ENCODE peak calls at places on chromosome 12, in five cellular contexts. P, V, N, C and U are unnamed samples.

GRCh38 chr12:62284749-62285148 is 24.5 kb downstream of the USP15 start:
- DNase-seq in P (no peak), N (no peak), V (no peak), C (no peak), U (no peak)

GRCh38 chr12:121465921-121466799 is 66.2 kb downstream of the RNF34 start:
- DNase-seq in C (no peak), N (peak), V (no peak), P (no peak), U (peak)

GRCh38 chr12:93886533-93887511 is 209.6 kb downstream of the CRADD start:
- DNase-seq in V (no peak), C (no peak), N (no peak), P (no peak), U (no peak)

GRCh38 chr12:68157295-68157871 is 2.2 kb downstream of the IFNG start:
- DNase-seq in N (no peak), P (no peak), V (no peak), C (no peak), U (no peak)

GRCh38 chr12:109053382-109054123 is 1.2 kb downstream of the USP30 start:
- DNase-seq in N (no peak), C (no peak), V (no peak), P (peak), U (no peak)

GRCh38 chr12:102407776-102408486 is 72.4 kb downstream of the IGF1 start:
- DNase-seq in C (no peak), V (no peak), N (no peak), P (no peak), U (no peak)

GRCh38 chr12:21941522-21942376 is 523 bp upstream of the ABCC9 start:
- DNase-seq in C (peak), V (no peak), N (peak), P (peak), U (peak)

GRCh38 chr12:79747274-79747673 is 56.5 kb upstream of the PAWR start:
- DNase-seq in V (no peak), N (no peak), P (no peak), C (no peak), U (no peak)

GRCh38 chr12:50059440-50060119 is 2.2 kb downstream of the ASIC1 start:
- DNase-seq in N (no peak), P (no peak), V (no peak), C (no peak), U (no peak)

GRCh38 chr12:89179983-89180382 is 172.3 kb downstream of the DUSP6 start:
- DNase-seq in C (peak), P (no peak), N (no peak), V (peak), U (peak)

GRCh38 chr12:16605666-16606116 is 271 bp downstream of the LMO3 start:
- DNase-seq in V (no peak), N (peak), P (no peak), C (no peak), U (peak)

GRCh38 chr12:32072102-32072501 is 34.5 kb upstream of the BICD1 start:
- DNase-seq in V (no peak), N (no peak), C (no peak), P (no peak), U (no peak)

GRCh38 chr12:92134638-92135274 is 10.9 kb downstream of the BTG1 start:
- DNase-seq in P (no peak), N (no peak), V (no peak), C (no peak), U (peak)

GRCh38 chr12:75483411-75483810 is 2.9 kb downstream of the GLIPR1 start:
- DNase-seq in V (no peak), P (no peak), N (no peak), C (no peak), U (no peak)

GRCh38 chr12:57864811-57865751 is 18.6 kb upstream of the CTDSP2 start:
- DNase-seq in N (peak), C (peak), P (peak), V (peak), U (peak)

GRCh38 chr12:130955238-130955816 is 1.6 kb downstream of the ADGRD1 start:
- DNase-seq in V (no peak), C (no peak), N (peak), P (no peak), U (no peak)

GRCh38 chr12:47811581-47812484 is 7.9 kb downstream of the HDAC7 start:
- DNase-seq in P (peak), V (peak), N (no peak), C (peak), U (peak)

GRCh38 chr12:17264603-17265002 is 658.6 kb upstream of the LMO3 start:
- DNase-seq in N (no peak), P (no peak), C (no peak), V (no peak), U (no peak)

GRCh38 chr12:6919588-6919987 is 5.2 kb downstream of the ENO2 start:
- DNase-seq in P (no peak), C (no peak), N (no peak), V (no peak), U (no peak)
- TF ChIP-seq CTCF in P (no peak), C (no peak), N (no peak), V (no peak), U (no peak)

GRCh38 chr12:11540615-11541014 is 108.9 kb upstream of the ETV6 start:
- DNase-seq in N (no peak), V (no peak), C (no peak), P (no peak), U (no peak)

GRCh38 chr12:11543513-11544168 is 105.8 kb upstream of the ETV6 start:
- DNase-seq in N (no peak), V (no peak), C (no peak), P (no peak), U (no peak)

GRCh38 chr12:11540156-11540555 is 109.3 kb upstream of the ETV6 start:
- DNase-seq in N (peak), C (no peak), V (no peak), P (no peak), U (no peak)

GRCh38 chr12:11542599-11542998 is 106.9 kb upstream of the ETV6 start:
- DNase-seq in V (no peak), C (no peak), N (no peak), P (no peak), U (no peak)

DNA sequence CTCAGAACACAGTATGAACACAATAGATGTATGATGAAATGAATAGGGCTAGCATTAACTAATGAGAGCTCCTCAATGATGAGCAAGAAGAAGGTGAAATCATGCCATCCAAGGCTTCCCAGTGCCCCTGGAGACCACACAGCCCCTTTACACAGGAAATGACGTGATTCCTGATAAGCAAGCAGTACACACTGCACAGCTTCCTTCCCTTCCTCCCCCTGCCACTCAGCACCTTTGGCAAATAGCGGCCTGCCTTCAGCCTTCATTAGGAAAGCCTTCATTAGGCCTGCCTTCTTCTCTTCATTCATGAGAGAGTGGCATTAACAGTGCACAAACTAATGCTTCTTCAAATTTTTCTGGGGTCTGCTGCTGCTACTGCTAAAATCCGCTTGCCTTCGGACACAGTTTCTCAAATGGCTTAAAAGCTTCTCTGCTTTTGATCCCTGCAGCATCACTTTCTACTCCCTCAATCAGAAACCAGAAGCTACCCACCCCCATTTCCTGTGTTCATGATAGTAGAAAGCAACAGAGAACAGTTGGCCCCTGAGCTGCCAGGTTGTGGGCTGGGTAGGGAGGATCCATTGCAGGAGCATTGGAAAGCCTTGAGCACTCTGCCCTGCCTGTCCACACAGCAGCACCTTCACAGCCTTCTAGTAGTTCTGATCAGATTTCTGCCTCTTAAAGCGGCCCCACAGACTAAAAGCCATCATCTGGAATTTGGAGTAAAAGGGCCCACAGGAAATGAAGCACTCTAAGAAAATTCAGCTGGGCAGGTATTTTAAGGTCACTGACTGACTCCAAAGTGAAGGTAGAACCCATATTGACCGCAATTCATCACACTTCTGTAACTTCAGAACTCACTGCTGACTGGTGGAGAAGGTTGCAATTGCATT is 103.8 kb upstream of the ETV6 start:
- DNase-seq in V (no peak), C (no peak), P (no peak), N (no peak), U (peak)
- H3K4me3 ChIP-seq in V (no peak), C (no peak), P (no peak), N (no peak), U (no peak)

GRCh38 chr12:123972448-123973401 is at the start of the genes CCDC92 and ZNF664:
- DNase-seq in V (peak), P (peak), N (peak), C (peak), U (peak)
- TF ChIP-seq CTCF in V (no peak), P (no peak), N (no peak), C (peak), U (no peak)

GRCh38 chr12:104479141-104479662 is 22.5 kb downstream of the CHST11 start:
- DNase-seq in N (no peak), P (no peak), C (no peak), V (no peak), U (no peak)

GRCh38 chr12:104478396-104479140 is 21.8 kb downstream of the CHST11 start:
- DNase-seq in P (no peak), V (no peak), N (no peak), C (no peak), U (no peak)

GRCh38 chr12:104475269-104475668 is 18.5 kb downstream of the CHST11 start:
- DNase-seq in N (no peak), C (no peak), P (no peak), V (no peak), U (no peak)

GRCh38 chr12:104480012-104480411 is 23.3 kb downstream of the CHST11 start:
- DNase-seq in C (no peak), N (no peak), V (no peak), P (no peak), U (no peak)

DNA sequence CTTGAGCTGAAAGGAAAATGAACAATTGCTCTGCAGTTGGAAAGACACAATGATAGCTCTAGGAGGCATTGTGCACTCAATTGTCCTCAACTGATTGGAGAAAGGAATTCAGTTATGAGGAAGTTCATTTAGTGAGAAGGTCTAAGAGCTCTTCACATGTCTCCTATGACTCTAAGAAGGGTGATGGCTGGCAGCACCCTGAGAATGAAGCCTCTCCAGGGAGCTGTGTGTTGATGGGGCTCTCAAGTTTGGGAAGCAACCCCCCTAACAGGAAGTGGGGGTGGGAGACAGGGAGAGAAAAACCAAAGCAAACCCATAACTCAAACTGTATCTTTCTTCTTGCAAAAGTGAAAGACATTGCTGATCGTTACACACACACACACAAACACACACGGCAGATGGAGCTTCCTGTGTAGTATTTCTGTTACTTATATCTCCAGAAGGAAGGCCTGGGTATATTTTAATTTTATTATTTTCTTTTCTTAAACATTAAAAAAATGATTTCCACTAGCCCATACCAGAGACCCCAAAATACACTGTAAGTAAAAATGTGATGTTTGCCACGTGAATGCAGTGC is 21.2 kb downstream of the CHST11 start:
- DNase-seq in V (no peak), P (no peak), N (no peak), C (no peak), U (no peak)
- H3K4me3 ChIP-seq in V (no peak), P (no peak), N (no peak), C (peak), U (no peak)